ENCODE peak calls at places on chromosomes 16 and 17, in five cellular contexts. S, O, V, J and E are unnamed samples.

GRCh38 chr16:68665501-68665900 is 20.4 kb downstream of the CDH3 start:
- DNase-seq in V (no peak), J (no peak), O (no peak), S (no peak), E (no peak)

GRCh38 chr16:86952769-86953168 is 364.4 kb downstream of the C16orf95 start:
- DNase-seq in J (no peak), S (peak; percentile 32), O (no peak), V (no peak), E (no peak)

GRCh38 chr17:69961488-69962145 is 113.4 kb upstream of the KCNJ16 start:
- DNase-seq in J (no peak), V (no peak), O (no peak), S (no peak), E (peak; percentile 73)

GRCh38 chr17:76345377-76345945 is 8.3 kb downstream of the PRPSAP1 start:
- DNase-seq in O (no peak), J (no peak), V (no peak), S (no peak), E (no peak)

GRCh38 chr17:17940451-17940911 is 31.7 kb downstream of the TOM1L2 start:
- DNase-seq in S (peak; percentile 48), V (peak; percentile 43), J (no peak), O (no peak), E (no peak)

GRCh38 chr16:58847902-58848661 is 114.0 kb upstream of the GOT2 start:
- DNase-seq in V (no peak), O (no peak), S (no peak), J (no peak), E (no peak)

GRCh38 chr17:61307905-61308886 is 91.4 kb upstream of the TBX2 start:
- DNase-seq in S (peak; percentile 98), V (peak; percentile 18), J (no peak), O (no peak), E (no peak)

GRCh38 chr17:38451840-38452529 is 23.7 kb downstream of the ARHGAP23 start:
- DNase-seq in O (no peak), S (peak; percentile 94), J (peak; percentile 88), V (no peak), E (peak; percentile 97)

GRCh38 chr16:11913425-11914079 is 2.2 kb downstream of the GSPT1 start:
- DNase-seq in J (no peak), S (peak; percentile 56), O (no peak), V (peak; percentile 68), E (no peak)

GRCh38 chr16:54425068-54425467 is 138.5 kb upstream of the IRX3 start:
- DNase-seq in S (no peak), O (no peak), J (no peak), V (no peak), E (no peak)

GRCh38 chr16:54426550-54426843 is 139.9 kb upstream of the IRX3 start:
- DNase-seq in S (no peak), V (no peak), J (no peak), O (no peak), E (no peak)

GRCh38 chr16:54424043-54424451 is 137.5 kb upstream of the IRX3 start:
- DNase-seq in S (no peak), O (no peak), J (no peak), V (peak; percentile 98), E (no peak)

GRCh38 chr16:54429029-54429428 is 142.4 kb upstream of the IRX3 start:
- DNase-seq in S (no peak), V (no peak), J (no peak), O (no peak), E (no peak)

GRCh38 chr16:54425681-54426549 is 139.3 kb upstream of the IRX3 start:
- DNase-seq in O (no peak), S (no peak), V (peak; percentile 71), J (no peak), E (no peak)
- H3K27ac ChIP-seq in O (no peak overlapping the region), S (no peak overlapping the region), V (no peak overlapping the region), J (no peak overlapping the region), E (no peak overlapping the region)

GRCh38 chr17:8467527-8467926 is 31.8 kb downstream of the NDEL1 start:
- DNase-seq in S (no peak), J (no peak), V (no peak), O (no peak), E (no peak)
- H3K23ac ChIP-seq in S (no peak overlapping the region), J (no peak overlapping the region), V (no peak overlapping the region), O (no peak overlapping the region), E (no peak overlapping the region)

GRCh38 chr17:9090641-9091096 is 69.4 kb downstream of the NTN1 start:
- DNase-seq in J (no peak), V (no peak), O (no peak), S (no peak), E (no peak)

GRCh38 chr17:9087921-9088320 is 66.6 kb downstream of the NTN1 start:
- DNase-seq in V (no peak), S (no peak), O (no peak), J (no peak), E (no peak)

GRCh38 chr17:9080983-9081382 is 59.7 kb downstream of the NTN1 start:
- DNase-seq in V (no peak), J (no peak), O (no peak), S (no peak), E (no peak)

DNA sequence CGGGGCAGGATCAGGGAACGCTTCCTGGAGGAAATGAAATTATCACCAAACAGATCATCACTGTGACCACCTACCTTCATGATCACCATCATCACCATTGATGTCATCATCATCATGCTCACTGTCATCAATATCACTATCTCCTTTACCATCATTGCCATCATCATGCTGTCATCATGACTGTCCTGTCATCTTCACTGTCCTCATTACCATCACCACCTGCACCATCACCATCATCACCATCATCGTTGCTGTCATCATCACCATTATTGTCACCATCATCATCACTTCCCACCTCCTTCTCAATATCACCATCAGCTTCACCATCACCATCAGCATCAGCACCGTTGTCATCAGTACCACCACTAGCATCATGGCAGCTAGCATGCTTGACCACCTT is 65.3 kb downstream of the NTN1 start:
- DNase-seq in V (no peak), O (no peak), S (no peak), J (no peak), E (no peak)
- H2BK12ac ChIP-seq in V (no peak overlapping the region), O (no peak overlapping the region), S (no peak overlapping the region), J (no peak overlapping the region), E (no peak overlapping the region)

DNA sequence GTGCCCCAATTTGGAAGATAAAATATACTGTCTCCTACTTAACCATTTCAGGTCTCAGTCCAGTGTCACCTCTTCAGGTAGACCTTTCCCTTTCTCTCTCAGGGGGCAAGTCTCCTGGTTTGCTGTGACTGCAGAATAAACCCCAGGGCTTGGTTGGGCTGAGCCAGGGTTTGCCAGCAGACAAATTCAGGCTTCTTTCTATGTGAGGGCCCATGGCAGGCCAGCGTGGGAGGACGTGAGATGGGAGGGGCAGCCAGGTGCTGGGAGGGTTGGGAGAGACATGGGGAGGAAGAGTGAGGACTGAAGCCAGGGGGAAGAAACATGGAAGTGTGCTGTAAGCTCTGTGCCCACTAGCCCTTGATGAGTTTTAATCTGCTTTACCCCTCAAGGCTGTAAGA is 163.2 kb downstream of the SPECC1 start:
- DNase-seq in V (no peak), S (no peak), O (no peak), J (no peak), E (peak; percentile 53)
- H3K27ac ChIP-seq in V (peak overlapping the region; percentile 99), S (peak overlapping the region; percentile 92), O (peak overlapping the region; percentile 16), J (no peak overlapping the region), E (no peak overlapping the region)